ENCODE peak calls at places on chromosomes 6 and 20, in five cellular contexts. One of them, this sample, is unnamed.

GRCh38 chr20:7094438-7094997 is 327.0 kb downstream of the BMP2 start:
- DNase-seq in hepatocyte: peak; percentile 66
- DNase-seq in left ventricle myocardium inferior: no peak
- DNase-seq in foreskin fibroblast: no peak
- DNase-seq in brain microvascular endothelial cell: peak; percentile 5
- DNase-seq in this sample: no peak

GRCh38 chr6:104682722-104683643 is 176.7 kb downstream of the HACE1 start:
- DNase-seq in hepatocyte: peak; percentile 61
- DNase-seq in left ventricle myocardium inferior: peak; percentile 38
- DNase-seq in foreskin fibroblast: peak; percentile 43
- DNase-seq in brain microvascular endothelial cell: peak; percentile 64
- DNase-seq in this sample: peak; percentile 17

GRCh38 chr6:36769676-36770499 is 69.4 kb downstream of the CPNE5 start:
- DNase-seq in hepatocyte: no peak
- DNase-seq in left ventricle myocardium inferior: no peak
- DNase-seq in foreskin fibroblast: peak; percentile 62
- DNase-seq in brain microvascular endothelial cell: no peak
- DNase-seq in this sample: peak; percentile 36

GRCh38 chr20:2210646-2211556 is 84.9 kb upstream of the TGM3 start:
- DNase-seq in hepatocyte: peak; percentile 19
- DNase-seq in left ventricle myocardium inferior: peak; percentile 29
- DNase-seq in foreskin fibroblast: peak; percentile 85
- DNase-seq in brain microvascular endothelial cell: peak; percentile 53
- DNase-seq in this sample: peak; percentile 84

GRCh38 chr6:125670586-125670985 is 78.8 kb upstream of the HEY2 start:
- DNase-seq in hepatocyte: peak; percentile 19
- DNase-seq in left ventricle myocardium inferior: peak; percentile 28
- DNase-seq in foreskin fibroblast: no peak
- DNase-seq in brain microvascular endothelial cell: peak; percentile 18
- DNase-seq in this sample: no peak

GRCh38 chr20:47493175-47493953 is 8.3 kb upstream of the NCOA3 start:
- DNase-seq in hepatocyte: peak; percentile 82
- DNase-seq in left ventricle myocardium inferior: peak; percentile 92
- DNase-seq in foreskin fibroblast: peak; percentile 75
- DNase-seq in brain microvascular endothelial cell: peak; percentile 68
- DNase-seq in this sample: peak; percentile 37

GRCh38 chr20:62198931-62199330 is 16.1 kb downstream of the MTG2 start:
- DNase-seq in hepatocyte: no peak
- DNase-seq in left ventricle myocardium inferior: no peak
- DNase-seq in foreskin fibroblast: no peak
- DNase-seq in brain microvascular endothelial cell: no peak
- DNase-seq in this sample: no peak

GRCh38 chr6:114087496-114087895 is 116.5 kb upstream of the HDAC2 start:
- DNase-seq in hepatocyte: no peak
- DNase-seq in left ventricle myocardium inferior: no peak
- DNase-seq in foreskin fibroblast: no peak
- DNase-seq in brain microvascular endothelial cell: no peak
- DNase-seq in this sample: no peak

GRCh38 chr6:113879186-113880096 is 22.3 kb downstream of the MARCKS start:
- DNase-seq in hepatocyte: peak; percentile 83
- DNase-seq in left ventricle myocardium inferior: no peak
- DNase-seq in foreskin fibroblast: peak; percentile 63
- DNase-seq in brain microvascular endothelial cell: peak; percentile 82
- DNase-seq in this sample: peak; percentile 64

DNA sequence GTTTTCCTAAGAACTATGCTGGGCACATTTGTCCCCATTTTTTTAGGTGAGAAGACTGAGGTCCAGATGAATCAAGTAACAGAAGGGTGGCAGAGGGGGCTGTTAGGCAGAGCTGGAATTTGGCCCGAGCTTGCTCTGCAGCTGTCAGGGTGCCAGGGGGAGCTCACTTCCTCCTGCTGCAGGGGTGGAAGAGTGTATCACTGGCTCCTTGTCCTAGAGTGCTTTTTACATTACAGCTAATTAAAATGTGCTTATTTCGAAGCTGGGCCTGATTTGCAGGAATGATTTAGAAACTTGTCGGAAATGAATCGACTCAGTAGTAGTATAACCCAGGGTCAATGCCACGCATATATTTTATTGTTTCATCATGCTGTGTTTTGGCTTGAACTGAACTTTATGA is 11.1 kb downstream of the TOX2 start:
- DNase-seq in hepatocyte: no peak
- DNase-seq in left ventricle myocardium inferior: peak; percentile 30
- DNase-seq in foreskin fibroblast: peak; percentile 79
- DNase-seq in brain microvascular endothelial cell: no peak
- DNase-seq in this sample: peak; percentile 45
- TF ChIP-seq CTCF in hepatocyte: no peak
- TF ChIP-seq CTCF in left ventricle myocardium inferior: no peak
- TF ChIP-seq CTCF in foreskin fibroblast: no peak
- TF ChIP-seq CTCF in brain microvascular endothelial cell: peak; percentile 19
- TF ChIP-seq CTCF in this sample: peak; percentile 24

GRCh38 chr6:90294989-90295853 is 1.4 kb downstream of the BACH2 start:
- DNase-seq in hepatocyte: peak; percentile 68
- DNase-seq in left ventricle myocardium inferior: peak; percentile 47
- DNase-seq in foreskin fibroblast: peak; percentile 15
- DNase-seq in brain microvascular endothelial cell: peak; percentile 6
- DNase-seq in this sample: no peak
- TF ChIP-seq CTCF in hepatocyte: peak; percentile 41
- TF ChIP-seq CTCF in left ventricle myocardium inferior: peak; percentile 34
- TF ChIP-seq CTCF in foreskin fibroblast: peak; percentile 7
- TF ChIP-seq CTCF in brain microvascular endothelial cell: peak; percentile 40
- TF ChIP-seq CTCF in this sample: no peak

GRCh38 chr6:26122005-26122388 is 34.8 kb downstream of the HFE start:
- DNase-seq in hepatocyte: no peak
- DNase-seq in left ventricle myocardium inferior: no peak
- DNase-seq in foreskin fibroblast: no peak
- DNase-seq in brain microvascular endothelial cell: no peak
- DNase-seq in this sample: no peak

GRCh38 chr6:26122402-26122792 is 35.2 kb downstream of the HFE start:
- DNase-seq in hepatocyte: peak; percentile 43
- DNase-seq in left ventricle myocardium inferior: no peak
- DNase-seq in foreskin fibroblast: no peak
- DNase-seq in brain microvascular endothelial cell: peak; percentile 5
- DNase-seq in this sample: no peak

GRCh38 chr6:26124550-26125014 is 37.4 kb downstream of the HFE start:
- DNase-seq in hepatocyte: no peak
- DNase-seq in left ventricle myocardium inferior: no peak
- DNase-seq in foreskin fibroblast: no peak
- DNase-seq in brain microvascular endothelial cell: no peak
- DNase-seq in this sample: no peak

GRCh38 chr6:26123675-26124549 is 36.7 kb downstream of the HFE start:
- DNase-seq in hepatocyte: peak; percentile 95
- DNase-seq in left ventricle myocardium inferior: peak; percentile 63
- DNase-seq in foreskin fibroblast: peak; percentile 98
- DNase-seq in brain microvascular endothelial cell: peak; percentile 98
- DNase-seq in this sample: peak; percentile 100

GRCh38 chr6:26122793-26123674 is 35.8 kb downstream of the HFE start:
- DNase-seq in hepatocyte: peak; percentile 93
- DNase-seq in left ventricle myocardium inferior: peak; percentile 92
- DNase-seq in foreskin fibroblast: peak; percentile 99
- DNase-seq in brain microvascular endothelial cell: peak; percentile 96
- DNase-seq in this sample: peak; percentile 99
- TF ChIP-seq CTCF in hepatocyte: no peak
- TF ChIP-seq CTCF in left ventricle myocardium inferior: no peak
- TF ChIP-seq CTCF in foreskin fibroblast: no peak
- TF ChIP-seq CTCF in brain microvascular endothelial cell: no peak
- TF ChIP-seq CTCF in this sample: peak; percentile 6

DNA sequence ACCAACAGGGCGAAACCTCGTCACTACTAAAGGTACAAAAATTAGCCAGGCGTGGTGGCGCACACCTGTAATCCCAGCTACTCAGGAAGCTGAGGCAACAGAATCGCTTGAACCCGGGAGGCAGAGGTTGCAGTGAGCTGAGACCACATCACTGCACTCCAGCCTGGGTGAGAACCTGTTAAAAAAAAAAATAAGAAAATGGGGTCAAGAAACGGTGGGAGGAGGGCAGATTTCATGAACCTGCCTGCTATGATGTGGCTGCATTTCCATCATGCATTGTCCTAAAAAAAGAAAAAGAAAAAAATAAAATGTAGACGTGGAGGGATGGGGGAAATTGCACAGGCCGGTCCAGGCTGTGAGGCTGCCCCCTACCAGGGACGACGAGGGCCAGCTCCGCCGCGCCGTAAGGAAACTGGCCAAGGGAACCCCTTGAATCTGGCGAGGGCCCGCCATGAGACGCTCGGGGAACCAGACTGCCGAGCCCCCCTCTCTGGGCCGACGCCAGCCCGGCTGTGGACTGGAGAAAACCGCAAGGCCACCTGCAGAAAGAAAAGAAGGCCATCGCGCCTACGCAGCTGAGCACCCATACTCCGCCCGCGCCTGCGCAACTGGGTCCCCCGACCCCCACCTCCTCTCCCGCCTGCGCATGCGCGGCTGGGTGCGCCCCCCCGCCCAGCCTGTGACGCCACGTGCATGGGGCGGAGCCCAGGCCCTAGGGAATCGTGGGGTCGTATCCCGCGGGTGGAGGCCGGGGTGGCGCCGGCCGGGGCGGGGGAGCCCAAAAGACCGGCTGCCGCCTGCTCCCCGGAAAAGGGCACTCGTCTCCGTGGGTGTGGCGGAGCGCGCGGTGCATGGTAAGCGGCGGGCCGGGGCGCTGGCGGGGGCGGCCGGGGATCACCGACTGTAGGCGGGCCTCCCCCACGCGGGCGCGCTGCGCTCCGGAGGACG is at the start of gene ENTPD6:
- DNase-seq in hepatocyte: peak; percentile 96
- DNase-seq in left ventricle myocardium inferior: peak; percentile 93
- DNase-seq in foreskin fibroblast: peak; percentile 82
- DNase-seq in brain microvascular endothelial cell: peak; percentile 76
- DNase-seq in this sample: peak; percentile 67
- TF ChIP-seq CTCF in hepatocyte: peak; percentile 12
- TF ChIP-seq CTCF in left ventricle myocardium inferior: peak; percentile 1
- TF ChIP-seq CTCF in foreskin fibroblast: no peak
- TF ChIP-seq CTCF in brain microvascular endothelial cell: peak; percentile 45
- TF ChIP-seq CTCF in this sample: peak; percentile 18

DNA sequence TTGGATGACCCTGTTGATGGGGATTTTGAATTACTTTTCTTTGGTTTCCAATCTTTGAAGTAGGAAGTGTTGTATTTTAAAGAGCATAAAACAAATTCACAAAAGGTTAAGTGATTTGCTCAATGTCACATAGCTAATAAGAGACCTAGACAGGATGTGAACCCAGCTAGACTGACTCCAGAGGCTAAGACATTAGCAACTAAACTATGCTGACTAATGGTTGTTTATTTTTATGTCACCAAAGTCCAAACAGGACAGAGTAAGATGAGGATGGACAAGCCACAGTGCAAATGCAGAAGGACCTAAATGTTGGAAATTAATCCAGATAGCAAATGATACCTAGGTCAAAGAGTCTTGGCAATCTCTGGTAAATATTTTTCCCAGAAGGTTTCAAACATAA is 38.0 kb downstream of the OGFRL1 start:
- DNase-seq in hepatocyte: no peak
- DNase-seq in left ventricle myocardium inferior: no peak
- DNase-seq in foreskin fibroblast: no peak
- DNase-seq in brain microvascular endothelial cell: no peak
- DNase-seq in this sample: no peak
- TF ChIP-seq CTCF in hepatocyte: no peak
- TF ChIP-seq CTCF in left ventricle myocardium inferior: no peak
- TF ChIP-seq CTCF in foreskin fibroblast: no peak
- TF ChIP-seq CTCF in brain microvascular endothelial cell: no peak
- TF ChIP-seq CTCF in this sample: no peak

DNA sequence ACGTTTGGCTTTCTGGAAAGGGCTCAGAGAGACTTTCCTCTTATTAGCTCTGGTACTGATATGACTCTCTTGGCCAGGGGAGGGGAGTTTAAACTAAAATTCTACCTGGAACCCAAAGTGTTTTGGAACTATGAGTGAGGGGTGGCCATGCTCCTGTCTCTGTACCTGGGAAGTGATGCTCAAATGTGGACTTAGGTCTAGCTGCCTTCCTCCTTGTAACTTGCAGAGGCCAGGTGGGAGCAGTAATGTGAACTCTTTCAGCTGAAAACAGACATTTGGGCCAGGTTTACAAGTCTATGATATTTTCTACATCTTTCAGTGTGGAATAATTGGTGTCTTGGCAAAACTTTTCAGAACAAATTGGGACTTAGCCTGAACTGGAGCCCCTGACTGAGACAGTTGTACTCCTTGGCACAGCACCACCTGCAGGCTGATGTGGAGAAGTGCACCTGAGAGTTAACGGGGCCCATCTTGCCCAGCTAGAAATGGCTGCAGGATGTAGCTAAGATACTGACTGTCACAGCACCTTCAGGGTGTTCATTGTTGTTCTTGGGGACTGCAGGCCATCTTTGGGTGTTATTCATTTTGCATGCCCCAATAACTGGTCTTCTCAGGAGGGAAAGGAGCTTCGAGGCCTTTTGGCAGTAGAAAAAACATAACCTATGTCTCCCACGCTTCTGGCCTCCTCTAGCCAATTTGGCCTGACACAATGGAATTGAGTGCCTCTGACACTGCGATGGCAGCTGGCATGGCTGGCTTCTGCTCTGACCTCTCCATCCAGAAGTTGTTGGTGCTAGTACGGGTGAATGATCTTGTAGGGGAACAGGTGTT is 37.1 kb downstream of the CD109 start:
- DNase-seq in hepatocyte: peak; percentile 77
- DNase-seq in left ventricle myocardium inferior: peak; percentile 32
- DNase-seq in foreskin fibroblast: peak; percentile 65
- DNase-seq in brain microvascular endothelial cell: peak; percentile 69
- DNase-seq in this sample: peak; percentile 65
- TF ChIP-seq CTCF in hepatocyte: peak; percentile 88
- TF ChIP-seq CTCF in left ventricle myocardium inferior: peak; percentile 94
- TF ChIP-seq CTCF in foreskin fibroblast: peak; percentile 92
- TF ChIP-seq CTCF in brain microvascular endothelial cell: peak; percentile 96
- TF ChIP-seq CTCF in this sample: peak; percentile 99

DNA sequence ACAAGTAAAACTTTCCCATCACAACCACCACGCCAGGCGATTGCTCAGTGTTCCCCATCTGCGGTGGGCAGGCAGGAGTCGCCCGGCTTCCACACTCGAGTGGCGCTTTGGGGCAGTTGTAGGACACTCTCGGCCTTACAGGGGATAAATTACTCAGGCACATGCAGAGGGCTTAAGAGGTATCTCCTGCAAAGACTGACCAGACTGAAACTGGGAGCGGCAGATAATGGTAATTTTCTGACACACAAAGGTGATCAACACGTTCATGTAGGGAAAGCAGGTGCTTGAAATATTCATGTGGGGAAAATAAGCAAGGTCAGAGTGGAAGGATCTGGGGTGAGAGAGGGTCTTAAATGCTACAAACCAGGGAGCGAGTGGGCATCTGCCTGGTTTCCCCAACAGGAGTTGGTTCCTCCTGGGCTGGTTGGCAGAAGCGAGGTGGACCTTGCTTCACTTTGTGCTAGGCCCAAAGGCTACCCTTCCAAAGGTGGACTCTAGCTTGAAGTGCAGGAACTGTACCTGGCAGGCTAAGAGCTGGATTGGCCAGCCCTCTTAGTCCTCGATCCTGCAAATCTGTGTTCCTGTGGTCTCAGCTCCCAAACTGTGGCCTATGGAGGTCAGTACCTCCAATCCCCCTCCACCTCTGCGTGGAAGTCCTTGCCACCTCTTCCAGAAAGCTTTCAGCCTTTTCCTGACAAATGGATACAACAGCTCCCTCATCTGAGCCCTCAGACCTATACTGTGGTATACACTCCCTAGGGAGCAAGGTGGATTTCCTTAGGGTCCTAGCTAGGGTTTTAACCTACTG is 16.7 kb downstream of the PLAGL2 start:
- DNase-seq in hepatocyte: peak; percentile 34
- DNase-seq in left ventricle myocardium inferior: no peak
- DNase-seq in foreskin fibroblast: peak; percentile 24
- DNase-seq in brain microvascular endothelial cell: no peak
- DNase-seq in this sample: no peak
- TF ChIP-seq CTCF in hepatocyte: no peak
- TF ChIP-seq CTCF in left ventricle myocardium inferior: no peak
- TF ChIP-seq CTCF in foreskin fibroblast: no peak
- TF ChIP-seq CTCF in brain microvascular endothelial cell: no peak
- TF ChIP-seq CTCF in this sample: no peak

GRCh38 chr6:3372184-3372846 is 84.5 kb downstream of the SLC22A23 start:
- DNase-seq in hepatocyte: no peak
- DNase-seq in left ventricle myocardium inferior: no peak
- DNase-seq in foreskin fibroblast: no peak
- DNase-seq in brain microvascular endothelial cell: no peak
- DNase-seq in this sample: no peak
- TF ChIP-seq CTCF in hepatocyte: no peak
- TF ChIP-seq CTCF in left ventricle myocardium inferior: peak; percentile 20
- TF ChIP-seq CTCF in foreskin fibroblast: no peak
- TF ChIP-seq CTCF in brain microvascular endothelial cell: peak; percentile 49
- TF ChIP-seq CTCF in this sample: peak; percentile 19